ENCODE peak calls at places on chromosomes 4 and X, in eight cellular contexts. C is GM20000; B is activated CD8-positive, alpha-beta T cell treated with anti-CD3 and anti-CD28 coated beads for 36 hours; Y is progenitor cell of endocrine pancreas; T is tibial nerve; G is stomach; I is ascending aorta; A is astrocyte of the spinal cord. R is an unnamed sample.

GRCh38 chr4:125016892-125017299 is 297.9 kb upstream of the FAT4 start:
- DNase-seq in I (no peak), Y (no peak), B (no peak), A (no peak), C (no peak), T (no peak), G (no peak), R (no peak)

GRCh38 chrX:119475389-119476101 is 7.3 kb downstream of the SLC25A5 start:
- DNase-seq in B (no peak), C (no peak), A (no peak), T (no peak), Y (no peak), I (peak), G (no peak), R (no peak)

GRCh38 chrX:1493877-1494510 is 41.3 kb upstream of the ASMTL start:
- DNase-seq in G (no peak), A (no peak), B (no peak), T (no peak), Y (no peak), C (no peak), I (peak), R (no peak)

GRCh38 chrX:129779747-129780146 is at the start of gene SASH3:
- DNase-seq in B (peak), I (no peak), A (no peak), C (peak), T (peak), Y (no peak), G (peak), R (no peak)

GRCh38 chrX:15744181-15744867 is 6.3 kb downstream of the CA5B start:
- DNase-seq in A (no peak), B (no peak), C (no peak), T (no peak), G (peak), I (no peak), Y (no peak), R (no peak)

GRCh38 chrX:643911-644303 is 13.3 kb downstream of the SHOX start:
- DNase-seq in T (no peak), C (peak), I (no peak), Y (no peak), G (no peak), A (no peak), B (no peak), R (no peak)

GRCh38 chr4:182023469-182023868 is 219.7 kb upstream of the TENM3 start:
- DNase-seq in Y (no peak), G (no peak), C (no peak), A (no peak), I (no peak), B (no peak), T (no peak), R (no peak)

GRCh38 chrX:115372026-115372610 is 82.6 kb downstream of the LUZP4 start:
- DNase-seq in I (no peak), C (no peak), B (no peak), Y (no peak), A (peak), G (no peak), T (no peak), R (no peak)

GRCh38 chrX:39935414-39936064 is 162.2 kb downstream of the BCOR start:
- DNase-seq in Y (no peak), G (no peak), I (no peak), A (peak), B (no peak), C (no peak), T (no peak), R (no peak)

GRCh38 chr4:41257257-41257900 is 651 bp downstream of the UCHL1 start:
- DNase-seq in C (peak), B (peak), T (no peak), I (peak), Y (peak), G (peak), A (peak), R (no peak)

GRCh38 chrX:41720125-41720780 is 3.7 kb upstream of the GPR82 start:
- DNase-seq in Y (no peak), B (peak), T (no peak), G (peak), C (peak), A (no peak), I (no peak), R (no peak)

GRCh38 chr4:5746829-5747745 is 36.1 kb downstream of the EVC start:
- DNase-seq in C (no peak), A (peak), Y (no peak), T (no peak), G (no peak), B (no peak), I (peak), R (no peak)

GRCh38 chrX:141936080-141936479 is 32.4 kb downstream of the MAGEC1 start:
- DNase-seq in C (no peak), A (peak), B (no peak), Y (no peak), I (no peak), G (no peak), T (no peak), R (no peak)
- TF ChIP-seq CTCF in C (no peak), A (peak), B (no peak), Y (peak), I (no peak), G (no peak), T (no peak), R (no peak)

GRCh38 chrX:24145340-24146186 is 4.0 kb upstream of the ZFX start:
- DNase-seq in B (no peak), Y (no peak), T (no peak), G (no peak), C (no peak), I (no peak), A (peak), R (no peak)
- TF ChIP-seq CTCF in B (no peak), Y (peak), T (no peak), G (no peak), C (no peak), I (no peak), A (peak), R (no peak)

GRCh38 chr4:8645753-8646124 is 53.2 kb downstream of the CPZ start:
- DNase-seq in B (no peak), I (no peak), Y (no peak), G (peak), T (no peak), A (no peak), C (no peak), R (no peak)
- TF ChIP-seq CTCF in B (no peak), I (no peak), Y (no peak), G (no peak), T (no peak), A (no peak), C (no peak), R (no peak)

GRCh38 chr4:114267976-114268375 is 288.5 kb upstream of the ARSJ start:
- DNase-seq in Y (no peak), C (no peak), B (no peak), A (no peak), I (no peak), G (no peak), T (no peak), R (no peak)
- TF ChIP-seq CTCF in Y (no peak), C (no peak), B (no peak), A (no peak), I (no peak), G (no peak), T (no peak), R (no peak)

GRCh38 chrX:48714573-48714972 is 18.0 kb downstream of the SUV39H1 start:
- DNase-seq in A (no peak), C (no peak), B (no peak), Y (no peak), I (no peak), T (no peak), G (no peak), R (no peak)

GRCh38 chrX:48713847-48714246 is 17.3 kb downstream of the SUV39H1 start:
- DNase-seq in B (no peak), I (no peak), Y (no peak), C (no peak), A (no peak), G (no peak), T (no peak), R (no peak)

GRCh38 chrX:48709522-48710117 is 13.1 kb downstream of the SUV39H1 start:
- DNase-seq in G (no peak), C (no peak), B (no peak), T (no peak), Y (no peak), A (no peak), I (no peak), R (no peak)

GRCh38 chrX:48711929-48712505 is 15.5 kb downstream of the SUV39H1 start:
- DNase-seq in Y (no peak), A (no peak), C (no peak), I (no peak), G (no peak), B (no peak), T (no peak), R (no peak)

DNA sequence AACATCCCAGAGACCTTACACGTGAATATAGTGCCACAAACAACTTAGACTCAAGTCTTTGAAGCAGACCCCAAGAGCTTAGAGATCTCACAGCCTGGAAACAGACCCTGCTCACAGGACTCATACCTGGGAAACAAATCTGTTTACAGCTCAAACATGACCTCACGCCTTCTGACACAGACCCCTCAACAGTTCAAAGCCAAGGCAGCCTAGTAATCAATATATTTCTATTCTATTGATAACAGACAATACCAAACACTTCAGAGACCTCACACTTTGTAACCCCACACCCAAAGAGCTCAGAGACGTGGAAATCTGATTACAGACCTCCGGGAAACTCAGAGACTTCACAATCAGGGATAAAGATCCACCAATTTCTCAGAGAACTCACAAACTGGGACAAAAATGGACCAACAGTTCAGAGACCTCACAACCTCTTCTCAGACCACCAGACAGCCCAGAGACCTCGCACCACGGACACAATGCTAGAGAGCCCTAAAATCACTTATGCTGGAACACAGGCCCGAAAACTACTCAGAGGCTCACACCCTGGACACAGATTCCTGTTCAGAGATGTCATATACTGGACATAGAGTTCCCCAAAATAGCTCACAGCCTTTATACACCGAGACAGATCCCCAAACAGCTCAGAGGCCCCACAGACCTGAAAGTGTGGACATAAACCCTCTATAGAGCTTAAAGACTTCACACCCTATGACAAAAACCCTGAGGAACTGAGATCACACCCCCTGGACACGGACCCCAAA is 14.8 kb downstream of the SUV39H1 start:
- DNase-seq in T (no peak), G (no peak), Y (no peak), I (no peak), A (no peak), B (no peak), C (no peak), R (no peak)
- TF ChIP-seq CTCF in T (no peak), G (no peak), Y (no peak), I (no peak), A (no peak), B (no peak), C (no peak), R (no peak)

DNA sequence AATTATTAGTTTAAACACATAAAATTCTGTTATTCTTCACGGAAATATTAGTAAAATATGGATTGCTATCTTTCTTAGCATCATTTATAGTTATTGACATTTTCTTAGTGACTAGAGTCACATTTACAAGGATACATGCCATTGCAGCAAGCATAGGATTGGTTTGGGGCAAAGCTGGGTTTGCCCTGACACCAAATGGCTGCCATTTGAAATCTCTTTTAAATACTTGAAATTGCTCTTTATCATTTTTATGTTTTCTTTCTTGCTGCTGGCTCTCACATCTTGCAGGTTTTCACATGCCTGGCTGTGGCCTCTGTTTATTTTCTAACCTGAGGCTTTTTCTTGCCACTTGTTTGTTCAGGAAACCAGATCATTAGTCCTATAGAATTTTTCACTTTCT is 39.9 kb downstream of the EGF start:
- DNase-seq in Y (no peak), A (no peak), G (no peak), B (no peak), C (no peak), T (no peak), I (no peak), R (no peak)
- TF ChIP-seq CTCF in Y (no peak), A (no peak), G (no peak), B (no peak), C (no peak), T (no peak), I (no peak), R (no peak)